ENCODE peak calls at places on chromosomes 2 and 18, in nine cellular contexts. One of them, this sample, is unnamed. For H3K4me1, the result is how much of the 10 kb centered on the place peaks cover.

GRCh38 chr2:231399853-231400667 is 4.5 kb downstream of the B3GNT7 start:
- DNase-seq in fibroblast of lung: no peak
- DNase-seq in heart left ventricle: peak
- DNase-seq in CD8-positive, alpha-beta memory T cell: no peak
- DNase-seq in neural progenitor cell: no peak
- DNase-seq in K562: no peak
- DNase-seq in prostate gland: no peak
- DNase-seq in psoas muscle: peak
- DNase-seq in neuronal stem cell: no peak
- DNase-seq in this sample: no peak

GRCh38 chr2:227191367-227191766 is 26.9 kb downstream of the COL4A3 start:
- DNase-seq in fibroblast of lung: peak
- DNase-seq in heart left ventricle: no peak
- DNase-seq in CD8-positive, alpha-beta memory T cell: no peak
- DNase-seq in neural progenitor cell: peak
- DNase-seq in K562: peak
- DNase-seq in prostate gland: no peak
- DNase-seq in psoas muscle: peak
- DNase-seq in neuronal stem cell: no peak
- DNase-seq in this sample: peak

GRCh38 chr18:36828157-36828629 is 609 bp downstream of the TPGS2 start:
- DNase-seq in fibroblast of lung: peak
- DNase-seq in heart left ventricle: no peak
- DNase-seq in CD8-positive, alpha-beta memory T cell: peak
- DNase-seq in neural progenitor cell: peak
- DNase-seq in K562: peak
- DNase-seq in prostate gland: peak
- DNase-seq in psoas muscle: peak
- DNase-seq in neuronal stem cell: peak
- DNase-seq in this sample: peak

GRCh38 chr2:181978351-181979150 is 7.1 kb upstream of the PPP1R1C start:
- DNase-seq in fibroblast of lung: peak
- DNase-seq in heart left ventricle: no peak
- DNase-seq in CD8-positive, alpha-beta memory T cell: no peak
- DNase-seq in neural progenitor cell: no peak
- DNase-seq in K562: no peak
- DNase-seq in prostate gland: no peak
- DNase-seq in psoas muscle: no peak
- DNase-seq in neuronal stem cell: no peak
- DNase-seq in this sample: no peak

GRCh38 chr2:172196768-172197322 is 94.1 kb upstream of the DLX2 start:
- DNase-seq in fibroblast of lung: peak
- DNase-seq in heart left ventricle: no peak
- DNase-seq in CD8-positive, alpha-beta memory T cell: no peak
- DNase-seq in neural progenitor cell: no peak
- DNase-seq in K562: no peak
- DNase-seq in prostate gland: peak
- DNase-seq in psoas muscle: no peak
- DNase-seq in neuronal stem cell: no peak
- DNase-seq in this sample: no peak

GRCh38 chr2:160156084-160156483 is 44.0 kb downstream of the ITGB6 start:
- DNase-seq in fibroblast of lung: peak
- DNase-seq in heart left ventricle: no peak
- DNase-seq in CD8-positive, alpha-beta memory T cell: no peak
- DNase-seq in neural progenitor cell: peak
- DNase-seq in K562: no peak
- DNase-seq in prostate gland: no peak
- DNase-seq in psoas muscle: no peak
- DNase-seq in neuronal stem cell: no peak
- DNase-seq in this sample: no peak

GRCh38 chr2:28166956-28167355 is 225.7 kb upstream of the FOSL2 start:
- DNase-seq in fibroblast of lung: peak
- DNase-seq in heart left ventricle: no peak
- DNase-seq in CD8-positive, alpha-beta memory T cell: no peak
- DNase-seq in neural progenitor cell: no peak
- DNase-seq in K562: no peak
- DNase-seq in prostate gland: no peak
- DNase-seq in psoas muscle: no peak
- DNase-seq in neuronal stem cell: no peak
- DNase-seq in this sample: no peak

GRCh38 chr2:120977582-120978358 is 242.1 kb downstream of the GLI2 start:
- DNase-seq in fibroblast of lung: no peak
- DNase-seq in heart left ventricle: no peak
- DNase-seq in CD8-positive, alpha-beta memory T cell: no peak
- DNase-seq in neural progenitor cell: no peak
- DNase-seq in K562: no peak
- DNase-seq in prostate gland: no peak
- DNase-seq in psoas muscle: no peak
- DNase-seq in neuronal stem cell: no peak
- DNase-seq in this sample: no peak

GRCh38 chr2:148988337-148988736 is 50.2 kb upstream of the LYPD6B start:
- DNase-seq in fibroblast of lung: no peak
- DNase-seq in heart left ventricle: no peak
- DNase-seq in CD8-positive, alpha-beta memory T cell: no peak
- DNase-seq in neural progenitor cell: no peak
- DNase-seq in K562: no peak
- DNase-seq in prostate gland: no peak
- DNase-seq in psoas muscle: no peak
- DNase-seq in neuronal stem cell: no peak
- DNase-seq in this sample: no peak

GRCh38 chr2:148989882-148990493 is 48.5 kb upstream of the LYPD6B start:
- DNase-seq in fibroblast of lung: peak
- DNase-seq in heart left ventricle: no peak
- DNase-seq in CD8-positive, alpha-beta memory T cell: peak
- DNase-seq in neural progenitor cell: peak
- DNase-seq in K562: peak
- DNase-seq in prostate gland: peak
- DNase-seq in psoas muscle: no peak
- DNase-seq in neuronal stem cell: peak
- DNase-seq in this sample: peak

GRCh38 chr2:148992448-148992847 is 46.1 kb upstream of the LYPD6B start:
- DNase-seq in fibroblast of lung: no peak
- DNase-seq in heart left ventricle: no peak
- DNase-seq in CD8-positive, alpha-beta memory T cell: no peak
- DNase-seq in neural progenitor cell: no peak
- DNase-seq in K562: no peak
- DNase-seq in prostate gland: no peak
- DNase-seq in psoas muscle: no peak
- DNase-seq in neuronal stem cell: no peak
- DNase-seq in this sample: no peak

GRCh38 chr2:148993336-148993735 is 45.2 kb upstream of the LYPD6B start:
- DNase-seq in fibroblast of lung: no peak
- DNase-seq in heart left ventricle: no peak
- DNase-seq in CD8-positive, alpha-beta memory T cell: no peak
- DNase-seq in neural progenitor cell: no peak
- DNase-seq in K562: no peak
- DNase-seq in prostate gland: no peak
- DNase-seq in psoas muscle: no peak
- DNase-seq in neuronal stem cell: no peak
- DNase-seq in this sample: no peak

GRCh38 chr2:148990968-148991367 is 47.5 kb upstream of the LYPD6B start:
- DNase-seq in fibroblast of lung: no peak
- DNase-seq in heart left ventricle: no peak
- DNase-seq in CD8-positive, alpha-beta memory T cell: no peak
- DNase-seq in neural progenitor cell: no peak
- DNase-seq in K562: no peak
- DNase-seq in prostate gland: no peak
- DNase-seq in psoas muscle: no peak
- DNase-seq in neuronal stem cell: no peak
- DNase-seq in this sample: no peak
- H3K4me1 ChIP-seq in fibroblast of lung: under half
- H3K4me1 ChIP-seq in heart left ventricle: under half
- H3K4me1 ChIP-seq in CD8-positive, alpha-beta memory T cell: under half
- H3K4me1 ChIP-seq in neural progenitor cell: under half
- H3K4me1 ChIP-seq in K562: under half
- H3K4me1 ChIP-seq in prostate gland: under half
- H3K4me1 ChIP-seq in psoas muscle: under half
- H3K4me1 ChIP-seq in neuronal stem cell: under half
- H3K4me1 ChIP-seq in this sample: under half

GRCh38 chr2:213149332-213149875 is 2.0 kb downstream of the IKZF2 start:
- DNase-seq in fibroblast of lung: peak
- DNase-seq in heart left ventricle: no peak
- DNase-seq in CD8-positive, alpha-beta memory T cell: no peak
- DNase-seq in neural progenitor cell: no peak
- DNase-seq in K562: peak
- DNase-seq in prostate gland: no peak
- DNase-seq in psoas muscle: no peak
- DNase-seq in neuronal stem cell: no peak
- DNase-seq in this sample: no peak
- H3K4me3 ChIP-seq in fibroblast of lung: peak
- H3K4me3 ChIP-seq in heart left ventricle: no peak
- H3K4me3 ChIP-seq in CD8-positive, alpha-beta memory T cell: peak
- H3K4me3 ChIP-seq in neural progenitor cell: peak
- H3K4me3 ChIP-seq in K562: no peak
- H3K4me3 ChIP-seq in prostate gland: peak
- H3K4me3 ChIP-seq in psoas muscle: peak
- H3K4me3 ChIP-seq in neuronal stem cell: peak
- H3K4me3 ChIP-seq in this sample: no peak

GRCh38 chr2:156331572-156332451 is 709 bp downstream of the NR4A2 start:
- DNase-seq in fibroblast of lung: peak
- DNase-seq in heart left ventricle: peak
- DNase-seq in CD8-positive, alpha-beta memory T cell: no peak
- DNase-seq in neural progenitor cell: peak
- DNase-seq in K562: peak
- DNase-seq in prostate gland: peak
- DNase-seq in psoas muscle: peak
- DNase-seq in neuronal stem cell: no peak
- DNase-seq in this sample: peak

GRCh38 chr2:156334496-156335478 is 2.3 kb upstream of the NR4A2 start:
- DNase-seq in fibroblast of lung: peak
- DNase-seq in heart left ventricle: peak
- DNase-seq in CD8-positive, alpha-beta memory T cell: peak
- DNase-seq in neural progenitor cell: peak
- DNase-seq in K562: peak
- DNase-seq in prostate gland: peak
- DNase-seq in psoas muscle: peak
- DNase-seq in neuronal stem cell: peak
- DNase-seq in this sample: peak

GRCh38 chr2:156333951-156334495 is 1.5 kb upstream of the NR4A2 start:
- DNase-seq in fibroblast of lung: peak
- DNase-seq in heart left ventricle: peak
- DNase-seq in CD8-positive, alpha-beta memory T cell: peak
- DNase-seq in neural progenitor cell: peak
- DNase-seq in K562: no peak
- DNase-seq in prostate gland: peak
- DNase-seq in psoas muscle: peak
- DNase-seq in neuronal stem cell: peak
- DNase-seq in this sample: peak

GRCh38 chr2:156332452-156333273 is at the start of gene NR4A2:
- DNase-seq in fibroblast of lung: peak
- DNase-seq in heart left ventricle: peak
- DNase-seq in CD8-positive, alpha-beta memory T cell: peak
- DNase-seq in neural progenitor cell: peak
- DNase-seq in K562: peak
- DNase-seq in prostate gland: peak
- DNase-seq in psoas muscle: peak
- DNase-seq in neuronal stem cell: peak
- DNase-seq in this sample: peak

DNA sequence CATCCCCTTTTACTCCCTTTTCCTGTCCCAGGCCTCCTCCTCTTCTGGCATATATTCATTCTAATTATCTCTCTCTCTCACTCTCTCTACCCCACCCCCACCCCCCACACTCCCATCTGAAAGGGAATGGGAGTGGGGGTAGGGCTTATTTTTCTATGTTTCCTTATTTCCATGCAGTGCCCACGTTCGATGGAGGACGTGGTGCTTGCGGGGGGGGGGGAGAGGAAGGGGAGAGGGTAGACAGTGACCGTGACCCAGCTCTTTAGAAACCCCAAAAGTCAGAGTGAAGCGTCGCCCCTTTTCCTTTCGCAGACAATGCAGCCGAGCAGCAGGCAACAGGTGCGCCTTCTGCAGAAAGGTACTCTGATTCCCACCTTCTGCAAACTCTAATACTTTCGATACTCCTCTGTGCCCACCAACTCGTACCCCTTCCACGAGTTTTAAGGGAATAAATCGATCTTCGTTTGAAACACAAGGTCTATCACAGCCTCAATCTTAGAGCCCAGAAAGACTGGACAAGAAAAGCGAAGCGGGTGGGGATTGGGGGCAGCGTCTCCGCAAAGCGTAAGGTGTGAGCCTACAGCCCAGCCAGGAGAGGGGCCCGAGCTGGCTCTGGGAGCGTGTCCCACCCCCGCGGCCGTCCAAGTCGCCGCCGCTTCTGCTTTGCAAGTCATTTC is 891 bp upstream of the NR4A2 start:
- DNase-seq in fibroblast of lung: no peak
- DNase-seq in heart left ventricle: no peak
- DNase-seq in CD8-positive, alpha-beta memory T cell: no peak
- DNase-seq in neural progenitor cell: no peak
- DNase-seq in K562: peak
- DNase-seq in prostate gland: no peak
- DNase-seq in psoas muscle: no peak
- DNase-seq in neuronal stem cell: no peak
- DNase-seq in this sample: peak
- H3K4me1 ChIP-seq in fibroblast of lung: under half
- H3K4me1 ChIP-seq in heart left ventricle: under half
- H3K4me1 ChIP-seq in CD8-positive, alpha-beta memory T cell: under half
- H3K4me1 ChIP-seq in neural progenitor cell: under half
- H3K4me1 ChIP-seq in K562: under half
- H3K4me1 ChIP-seq in prostate gland: under half
- H3K4me1 ChIP-seq in psoas muscle: under half
- H3K4me1 ChIP-seq in neuronal stem cell: under half
- H3K4me1 ChIP-seq in this sample: under half

GRCh38 chr2:54456526-54457325 is 599 bp downstream of the SPTBN1 start:
- DNase-seq in fibroblast of lung: peak
- DNase-seq in heart left ventricle: peak
- DNase-seq in CD8-positive, alpha-beta memory T cell: no peak
- DNase-seq in neural progenitor cell: peak
- DNase-seq in K562: no peak
- DNase-seq in prostate gland: no peak
- DNase-seq in psoas muscle: peak
- DNase-seq in neuronal stem cell: peak
- DNase-seq in this sample: peak

GRCh38 chr2:54455584-54456525 is at the start of gene SPTBN1:
- DNase-seq in fibroblast of lung: peak
- DNase-seq in heart left ventricle: peak
- DNase-seq in CD8-positive, alpha-beta memory T cell: peak
- DNase-seq in neural progenitor cell: peak
- DNase-seq in K562: peak
- DNase-seq in prostate gland: peak
- DNase-seq in psoas muscle: peak
- DNase-seq in neuronal stem cell: peak
- DNase-seq in this sample: peak

GRCh38 chr2:54457326-54458023 is 1.3 kb downstream of the SPTBN1 start:
- DNase-seq in fibroblast of lung: peak
- DNase-seq in heart left ventricle: peak
- DNase-seq in CD8-positive, alpha-beta memory T cell: no peak
- DNase-seq in neural progenitor cell: peak
- DNase-seq in K562: no peak
- DNase-seq in prostate gland: no peak
- DNase-seq in psoas muscle: peak
- DNase-seq in neuronal stem cell: peak
- DNase-seq in this sample: peak

GRCh38 chr2:54454922-54455583 is 1.1 kb upstream of the SPTBN1 start:
- DNase-seq in fibroblast of lung: no peak
- DNase-seq in heart left ventricle: no peak
- DNase-seq in CD8-positive, alpha-beta memory T cell: no peak
- DNase-seq in neural progenitor cell: peak
- DNase-seq in K562: no peak
- DNase-seq in prostate gland: peak
- DNase-seq in psoas muscle: peak
- DNase-seq in neuronal stem cell: peak
- DNase-seq in this sample: no peak

DNA sequence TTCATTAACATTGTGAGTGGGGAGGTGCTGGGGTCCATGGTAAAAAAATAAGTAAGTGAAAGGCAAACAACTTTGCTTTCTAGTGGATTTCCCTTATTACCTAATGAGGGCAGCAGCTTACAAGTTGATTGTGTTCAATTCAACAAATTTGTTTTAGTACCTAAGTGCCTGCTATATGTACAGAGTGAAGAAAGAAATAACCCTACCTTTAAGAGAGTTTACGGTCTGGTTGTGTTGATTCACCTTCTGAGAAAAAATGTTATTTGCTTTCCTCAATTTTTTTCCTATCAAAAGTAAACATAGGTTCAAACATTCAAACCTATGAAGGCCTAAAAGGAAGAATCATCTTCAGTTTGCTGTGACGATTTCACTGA is 1.6 kb upstream of the SPTBN1 start:
- DNase-seq in fibroblast of lung: no peak
- DNase-seq in heart left ventricle: no peak
- DNase-seq in CD8-positive, alpha-beta memory T cell: no peak
- DNase-seq in neural progenitor cell: no peak
- DNase-seq in K562: no peak
- DNase-seq in prostate gland: no peak
- DNase-seq in psoas muscle: no peak
- DNase-seq in neuronal stem cell: no peak
- DNase-seq in this sample: no peak
- H3K4me3 ChIP-seq in fibroblast of lung: no peak
- H3K4me3 ChIP-seq in heart left ventricle: no peak
- H3K4me3 ChIP-seq in CD8-positive, alpha-beta memory T cell: no peak
- H3K4me3 ChIP-seq in neural progenitor cell: peak
- H3K4me3 ChIP-seq in K562: no peak
- H3K4me3 ChIP-seq in prostate gland: peak
- H3K4me3 ChIP-seq in psoas muscle: peak
- H3K4me3 ChIP-seq in neuronal stem cell: no peak
- H3K4me3 ChIP-seq in this sample: no peak

This sample was measured in HAP-1.